ENCODE peak calls at places on chromosome 18, in six cellular contexts. One of them, this sample, is unnamed.

GRCh38 chr18:58132595-58133191 is 88.7 kb downstream of the NEDD4L start:
- DNase-seq in heart left ventricle: no peak
- DNase-seq in breast epithelium: no peak
- DNase-seq in PC-9: no peak
- DNase-seq in CD8-positive, alpha-beta T cell: no peak
- DNase-seq in upper lobe of right lung: no peak
- DNase-seq in this sample: no peak

GRCh38 chr18:37258819-37259218 is 306.8 kb downstream of the CELF4 start:
- DNase-seq in breast epithelium: no peak
- DNase-seq in heart left ventricle: no peak
- DNase-seq in upper lobe of right lung: no peak
- DNase-seq in PC-9: no peak
- DNase-seq in CD8-positive, alpha-beta T cell: no peak
- DNase-seq in this sample: no peak

GRCh38 chr18:57928466-57928865 is 115.6 kb upstream of the NEDD4L start:
- DNase-seq in PC-9: no peak
- DNase-seq in heart left ventricle: no peak
- DNase-seq in CD8-positive, alpha-beta T cell: no peak
- DNase-seq in breast epithelium: no peak
- DNase-seq in upper lobe of right lung: no peak
- DNase-seq in this sample: no peak

GRCh38 chr18:44750774-44751173 is 70.1 kb downstream of the SETBP1 start:
- DNase-seq in CD8-positive, alpha-beta T cell: no peak
- DNase-seq in heart left ventricle: no peak
- DNase-seq in PC-9: no peak
- DNase-seq in upper lobe of right lung: no peak
- DNase-seq in breast epithelium: no peak
- DNase-seq in this sample: no peak

GRCh38 chr18:519019-519879 is 18.7 kb upstream of the COLEC12 start:
- DNase-seq in upper lobe of right lung: no peak
- DNase-seq in heart left ventricle: peak; percentile 54
- DNase-seq in PC-9: no peak
- DNase-seq in CD8-positive, alpha-beta T cell: no peak
- DNase-seq in breast epithelium: no peak
- DNase-seq in this sample: no peak

GRCh38 chr18:13457327-13457726 is 238.8 kb downstream of the LDLRAD4 start:
- DNase-seq in upper lobe of right lung: no peak
- DNase-seq in CD8-positive, alpha-beta T cell: no peak
- DNase-seq in PC-9: no peak
- DNase-seq in heart left ventricle: no peak
- DNase-seq in breast epithelium: no peak
- DNase-seq in this sample: no peak

GRCh38 chr18:38256366-38256765 is 690.8 kb upstream of the CELF4 start:
- DNase-seq in breast epithelium: no peak
- DNase-seq in PC-9: no peak
- DNase-seq in upper lobe of right lung: no peak
- DNase-seq in heart left ventricle: no peak
- DNase-seq in CD8-positive, alpha-beta T cell: no peak
- DNase-seq in this sample: no peak

GRCh38 chr18:40063488-40063887 is 1891.5 kb upstream of the PIK3C3 start:
- DNase-seq in upper lobe of right lung: no peak
- DNase-seq in PC-9: no peak
- DNase-seq in CD8-positive, alpha-beta T cell: no peak
- DNase-seq in heart left ventricle: no peak
- DNase-seq in breast epithelium: no peak
- DNase-seq in this sample: no peak

GRCh38 chr18:74248189-74248975 is 43.4 kb downstream of the CYB5A start:
- DNase-seq in upper lobe of right lung: no peak
- DNase-seq in PC-9: no peak
- DNase-seq in heart left ventricle: no peak
- DNase-seq in breast epithelium: no peak
- DNase-seq in CD8-positive, alpha-beta T cell: no peak
- DNase-seq in this sample: no peak

GRCh38 chr18:51988277-51988676 is 351.7 kb upstream of the DCC start:
- DNase-seq in CD8-positive, alpha-beta T cell: no peak
- DNase-seq in heart left ventricle: no peak
- DNase-seq in PC-9: no peak
- DNase-seq in breast epithelium: no peak
- DNase-seq in upper lobe of right lung: no peak
- DNase-seq in this sample: no peak

GRCh38 chr18:76678248-76678647 is 144.1 kb upstream of the ZNF236 start:
- DNase-seq in CD8-positive, alpha-beta T cell: no peak
- DNase-seq in breast epithelium: no peak
- DNase-seq in PC-9: no peak
- DNase-seq in upper lobe of right lung: no peak
- DNase-seq in heart left ventricle: no peak
- DNase-seq in this sample: no peak

GRCh38 chr18:2641638-2642037 is 13.9 kb upstream of the SMCHD1 start:
- DNase-seq in upper lobe of right lung: no peak
- DNase-seq in breast epithelium: no peak
- DNase-seq in CD8-positive, alpha-beta T cell: no peak
- DNase-seq in heart left ventricle: no peak
- DNase-seq in PC-9: no peak
- DNase-seq in this sample: peak; percentile 16

GRCh38 chr18:22563098-22563707 is 145.5 kb upstream of the CTAGE1 start:
- DNase-seq in upper lobe of right lung: no peak
- DNase-seq in PC-9: peak; percentile 28
- DNase-seq in CD8-positive, alpha-beta T cell: no peak
- DNase-seq in heart left ventricle: peak; percentile 64
- DNase-seq in breast epithelium: peak; percentile 38
- DNase-seq in this sample: peak; percentile 88

GRCh38 chr18:75229437-75229836 is 18.8 kb downstream of the TSHZ1 start:
- DNase-seq in upper lobe of right lung: no peak
- DNase-seq in heart left ventricle: no peak
- DNase-seq in PC-9: no peak
- DNase-seq in CD8-positive, alpha-beta T cell: no peak
- DNase-seq in breast epithelium: no peak
- DNase-seq in this sample: no peak

GRCh38 chr18:58196164-58196563 is 152.1 kb downstream of the NEDD4L start:
- DNase-seq in PC-9: no peak
- DNase-seq in heart left ventricle: no peak
- DNase-seq in upper lobe of right lung: no peak
- DNase-seq in CD8-positive, alpha-beta T cell: no peak
- DNase-seq in breast epithelium: no peak
- DNase-seq in this sample: peak; percentile 54

GRCh38 chr18:28045880-28046279 is 131.1 kb downstream of the CDH2 start:
- DNase-seq in PC-9: no peak
- DNase-seq in breast epithelium: no peak
- DNase-seq in CD8-positive, alpha-beta T cell: no peak
- DNase-seq in upper lobe of right lung: no peak
- DNase-seq in heart left ventricle: no peak
- DNase-seq in this sample: no peak

GRCh38 chr18:79382681-79383387 is 12.9 kb upstream of the NFATC1 start:
- DNase-seq in PC-9: no peak
- DNase-seq in breast epithelium: no peak
- DNase-seq in heart left ventricle: no peak
- DNase-seq in CD8-positive, alpha-beta T cell: no peak
- DNase-seq in upper lobe of right lung: peak; percentile 64
- DNase-seq in this sample: no peak

GRCh38 chr18:51739044-51739666 is 541.7 kb upstream of the MEX3C start:
- DNase-seq in PC-9: no peak
- DNase-seq in heart left ventricle: no peak
- DNase-seq in CD8-positive, alpha-beta T cell: no peak
- DNase-seq in upper lobe of right lung: no peak
- DNase-seq in breast epithelium: no peak
- DNase-seq in this sample: no peak

GRCh38 chr18:54269924-54270844 is 867 bp downstream of the POLI start:
- DNase-seq in heart left ventricle: no peak
- DNase-seq in PC-9: peak; percentile 25
- DNase-seq in CD8-positive, alpha-beta T cell: no peak
- DNase-seq in breast epithelium: peak; percentile 26
- DNase-seq in upper lobe of right lung: no peak
- DNase-seq in this sample: no peak

GRCh38 chr18:12497296-12497695 is 89.6 kb downstream of the PRELID3A start:
- DNase-seq in breast epithelium: no peak
- DNase-seq in CD8-positive, alpha-beta T cell: no peak
- DNase-seq in upper lobe of right lung: no peak
- DNase-seq in heart left ventricle: no peak
- DNase-seq in PC-9: peak; percentile 13
- DNase-seq in this sample: no peak

GRCh38 chr18:12946549-12947354 is 1.1 kb upstream of the SEH1L start:
- DNase-seq in heart left ventricle: peak; percentile 52
- DNase-seq in breast epithelium: peak; percentile 35
- DNase-seq in CD8-positive, alpha-beta T cell: peak; percentile 4
- DNase-seq in upper lobe of right lung: no peak
- DNase-seq in PC-9: peak; percentile 50
- DNase-seq in this sample: peak; percentile 46

GRCh38 chr18:33578371-33579146 is 540 bp downstream of the ASXL3 start:
- DNase-seq in breast epithelium: no peak
- DNase-seq in heart left ventricle: peak; percentile 34
- DNase-seq in CD8-positive, alpha-beta T cell: no peak
- DNase-seq in upper lobe of right lung: peak; percentile 58
- DNase-seq in PC-9: no peak
- DNase-seq in this sample: no peak
- H3K27ac ChIP-seq in breast epithelium: peak overlapping the region; percentile 81
- H3K27ac ChIP-seq in heart left ventricle: peak overlapping the region; percentile 89
- H3K27ac ChIP-seq in CD8-positive, alpha-beta T cell: no peak overlapping the region
- H3K27ac ChIP-seq in upper lobe of right lung: no peak overlapping the region
- H3K27ac ChIP-seq in PC-9: no peak overlapping the region
- H3K27ac ChIP-seq in this sample: no peak overlapping the region

GRCh38 chr18:8988262-8988871 is 114.1 kb upstream of the NDUFV2 start:
- DNase-seq in heart left ventricle: peak; percentile 33
- DNase-seq in PC-9: peak; percentile 49
- DNase-seq in breast epithelium: no peak
- DNase-seq in CD8-positive, alpha-beta T cell: peak; percentile 33
- DNase-seq in upper lobe of right lung: peak; percentile 72
- DNase-seq in this sample: peak; percentile 69
- TF ChIP-seq CTCF in heart left ventricle: peak; percentile 63
- TF ChIP-seq CTCF in PC-9: peak; percentile 85
- TF ChIP-seq CTCF in breast epithelium: peak; percentile 47
- TF ChIP-seq CTCF in CD8-positive, alpha-beta T cell: peak; percentile 87
- TF ChIP-seq CTCF in upper lobe of right lung: peak; percentile 78
- TF ChIP-seq CTCF in this sample: peak; percentile 89

DNA sequence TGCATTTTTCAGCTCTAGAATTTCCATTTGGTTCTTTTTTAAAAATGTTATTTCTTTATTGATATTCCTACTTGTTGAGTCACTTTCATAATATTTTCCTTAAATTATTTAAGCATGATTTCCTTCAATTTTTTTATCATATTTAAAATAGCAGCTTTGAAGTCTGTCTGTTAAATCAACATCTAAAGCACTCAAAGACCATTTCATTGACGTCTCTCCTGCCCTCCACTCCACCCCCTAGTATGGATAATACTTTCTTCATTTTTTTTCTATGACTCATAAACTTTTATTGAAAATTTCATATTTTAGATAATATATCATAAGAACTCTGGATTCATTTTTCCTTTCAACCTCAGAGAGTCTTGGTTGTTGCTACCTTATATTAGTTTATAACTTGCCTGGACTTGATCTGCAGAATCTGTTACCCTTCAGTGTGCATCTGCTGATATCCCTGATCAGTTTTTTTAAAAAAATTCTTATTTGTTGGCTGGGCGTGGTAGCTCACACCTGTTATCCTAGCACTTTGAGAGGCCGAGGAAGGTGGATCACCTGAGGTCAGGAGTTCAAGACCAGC is 59.0 kb upstream of the ZNF396 start:
- DNase-seq in heart left ventricle: no peak
- DNase-seq in CD8-positive, alpha-beta T cell: no peak
- DNase-seq in PC-9: no peak
- DNase-seq in breast epithelium: no peak
- DNase-seq in upper lobe of right lung: no peak
- DNase-seq in this sample: peak; percentile 13
- H3K27ac ChIP-seq in heart left ventricle: no peak overlapping the region
- H3K27ac ChIP-seq in CD8-positive, alpha-beta T cell: no peak overlapping the region
- H3K27ac ChIP-seq in PC-9: peak overlapping the region; percentile 39
- H3K27ac ChIP-seq in breast epithelium: no peak overlapping the region
- H3K27ac ChIP-seq in upper lobe of right lung: no peak overlapping the region
- H3K27ac ChIP-seq in this sample: peak overlapping the region; percentile 74

DNA sequence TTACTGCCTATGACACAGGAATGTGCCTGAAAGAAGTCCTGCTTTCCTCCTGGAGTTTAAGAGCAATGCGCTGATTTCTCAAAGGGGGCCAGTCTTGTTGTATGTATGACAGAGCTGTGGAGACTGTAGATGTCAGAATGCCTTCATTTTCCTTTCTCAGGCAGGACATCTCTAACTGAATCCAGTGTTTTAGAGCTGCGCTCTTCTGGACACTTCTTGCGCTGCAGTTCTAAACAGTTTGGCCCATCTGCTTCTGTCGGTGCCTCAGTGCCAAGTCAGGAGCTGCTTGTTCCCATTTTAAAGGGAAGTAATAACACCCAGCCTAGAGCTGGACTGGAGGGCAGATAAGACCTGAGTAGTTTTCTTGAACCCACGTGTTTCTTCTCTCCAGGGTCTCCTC is 91.4 kb downstream of the ESCO1 start:
- DNase-seq in PC-9: no peak
- DNase-seq in breast epithelium: no peak
- DNase-seq in upper lobe of right lung: no peak
- DNase-seq in CD8-positive, alpha-beta T cell: no peak
- DNase-seq in heart left ventricle: no peak
- DNase-seq in this sample: no peak
- TF ChIP-seq CTCF in PC-9: no peak
- TF ChIP-seq CTCF in breast epithelium: no peak
- TF ChIP-seq CTCF in upper lobe of right lung: no peak
- TF ChIP-seq CTCF in CD8-positive, alpha-beta T cell: no peak
- TF ChIP-seq CTCF in heart left ventricle: no peak
- TF ChIP-seq CTCF in this sample: no peak

DNA sequence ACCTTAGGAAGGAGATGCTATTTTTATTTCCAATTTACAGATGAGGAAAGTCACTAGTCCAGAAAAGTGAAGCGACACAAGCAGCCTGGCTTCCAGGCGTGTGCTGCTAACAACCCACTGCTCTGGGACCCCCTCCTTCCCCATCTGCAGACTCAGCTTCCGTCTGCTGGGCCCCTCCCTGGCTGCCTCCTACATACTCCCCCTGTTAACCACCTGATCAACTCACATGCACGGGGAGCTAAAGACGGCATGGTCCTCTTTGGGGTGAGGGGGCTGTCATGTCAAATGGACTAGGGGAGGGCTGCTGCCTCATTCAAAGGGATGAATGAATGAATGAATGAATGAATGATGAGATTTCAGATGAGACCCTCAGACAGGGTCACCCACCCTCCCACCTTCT is 184.2 kb downstream of the CTIF start:
- DNase-seq in breast epithelium: no peak
- DNase-seq in PC-9: no peak
- DNase-seq in CD8-positive, alpha-beta T cell: no peak
- DNase-seq in heart left ventricle: no peak
- DNase-seq in upper lobe of right lung: no peak
- DNase-seq in this sample: no peak
- H3K27ac ChIP-seq in breast epithelium: no peak overlapping the region
- H3K27ac ChIP-seq in PC-9: no peak overlapping the region
- H3K27ac ChIP-seq in CD8-positive, alpha-beta T cell: no peak overlapping the region
- H3K27ac ChIP-seq in heart left ventricle: no peak overlapping the region
- H3K27ac ChIP-seq in upper lobe of right lung: no peak overlapping the region
- H3K27ac ChIP-seq in this sample: no peak overlapping the region

GRCh38 chr18:59272971-59273935 is at the start of gene RAX:
- DNase-seq in upper lobe of right lung: no peak
- DNase-seq in CD8-positive, alpha-beta T cell: no peak
- DNase-seq in heart left ventricle: no peak
- DNase-seq in PC-9: no peak
- DNase-seq in breast epithelium: no peak
- DNase-seq in this sample: peak; percentile 35
- TF ChIP-seq CTCF in upper lobe of right lung: no peak
- TF ChIP-seq CTCF in CD8-positive, alpha-beta T cell: no peak
- TF ChIP-seq CTCF in heart left ventricle: no peak
- TF ChIP-seq CTCF in PC-9: no peak
- TF ChIP-seq CTCF in breast epithelium: no peak
- TF ChIP-seq CTCF in this sample: no peak